ENCODE peak calls at places on chromosomes 13 and 19, in four cellular contexts. One of them, this sample, is unnamed.

GRCh38 chr19:48913114-48913513 is 13.0 kb downstream of the NUCB1 start:
- DNase-seq in memory B cell: no peak
- DNase-seq in T-helper 9 cell: no peak
- DNase-seq in stimulated activated CD8-positive, alpha-beta memory T cell treated with anti-CD3 and anti-CD28 coated beads, Interleukin-15, amount 100 ng/mL, for 4 hours: no peak
- DNase-seq in this sample: no peak

GRCh38 chr13:41053384-41053826 is 7.9 kb upstream of the WBP4 start:
- DNase-seq in memory B cell: peak
- DNase-seq in T-helper 9 cell: no peak
- DNase-seq in stimulated activated CD8-positive, alpha-beta memory T cell treated with anti-CD3 and anti-CD28 coated beads, Interleukin-15, amount 100 ng/mL, for 4 hours: no peak
- DNase-seq in this sample: no peak

GRCh38 chr19:32630338-32630737 is 44.6 kb downstream of the ANKRD27 start:
- DNase-seq in memory B cell: no peak
- DNase-seq in T-helper 9 cell: no peak
- DNase-seq in stimulated activated CD8-positive, alpha-beta memory T cell treated with anti-CD3 and anti-CD28 coated beads, Interleukin-15, amount 100 ng/mL, for 4 hours: no peak
- DNase-seq in this sample: no peak

GRCh38 chr19:49847731-49848696 is 2.9 kb upstream of the PTOV1 start:
- DNase-seq in memory B cell: no peak
- DNase-seq in T-helper 9 cell: no peak
- DNase-seq in stimulated activated CD8-positive, alpha-beta memory T cell treated with anti-CD3 and anti-CD28 coated beads, Interleukin-15, amount 100 ng/mL, for 4 hours: no peak
- DNase-seq in this sample: no peak

GRCh38 chr13:107937841-107938240 is 277.5 kb downstream of the LIG4 start:
- DNase-seq in memory B cell: no peak
- DNase-seq in T-helper 9 cell: no peak
- DNase-seq in stimulated activated CD8-positive, alpha-beta memory T cell treated with anti-CD3 and anti-CD28 coated beads, Interleukin-15, amount 100 ng/mL, for 4 hours: no peak
- DNase-seq in this sample: no peak

GRCh38 chr13:97327521-97328221 is 105.5 kb downstream of the MBNL2 start:
- DNase-seq in memory B cell: no peak
- DNase-seq in T-helper 9 cell: no peak
- DNase-seq in stimulated activated CD8-positive, alpha-beta memory T cell treated with anti-CD3 and anti-CD28 coated beads, Interleukin-15, amount 100 ng/mL, for 4 hours: no peak
- DNase-seq in this sample: no peak

GRCh38 chr13:20389696-20390525 is 135.7 kb downstream of the CRYL1 start:
- DNase-seq in memory B cell: no peak
- DNase-seq in T-helper 9 cell: no peak
- DNase-seq in stimulated activated CD8-positive, alpha-beta memory T cell treated with anti-CD3 and anti-CD28 coated beads, Interleukin-15, amount 100 ng/mL, for 4 hours: no peak
- DNase-seq in this sample: no peak

GRCh38 chr13:76307157-76307556 is 579.0 kb downstream of the KCTD12 start:
- DNase-seq in memory B cell: no peak
- DNase-seq in T-helper 9 cell: no peak
- DNase-seq in stimulated activated CD8-positive, alpha-beta memory T cell treated with anti-CD3 and anti-CD28 coated beads, Interleukin-15, amount 100 ng/mL, for 4 hours: no peak
- DNase-seq in this sample: no peak

GRCh38 chr13:84873951-84874350 is 925.3 kb downstream of the SLITRK6 start:
- DNase-seq in memory B cell: no peak
- DNase-seq in T-helper 9 cell: no peak
- DNase-seq in stimulated activated CD8-positive, alpha-beta memory T cell treated with anti-CD3 and anti-CD28 coated beads, Interleukin-15, amount 100 ng/mL, for 4 hours: no peak
- DNase-seq in this sample: no peak

GRCh38 chr13:95067303-95067702 is 233.9 kb downstream of the ABCC4 start:
- DNase-seq in memory B cell: no peak
- DNase-seq in T-helper 9 cell: no peak
- DNase-seq in stimulated activated CD8-positive, alpha-beta memory T cell treated with anti-CD3 and anti-CD28 coated beads, Interleukin-15, amount 100 ng/mL, for 4 hours: no peak
- DNase-seq in this sample: no peak

GRCh38 chr13:113545931-113546516 is 38.5 kb upstream of the TFDP1 start:
- DNase-seq in memory B cell: no peak
- DNase-seq in T-helper 9 cell: no peak
- DNase-seq in stimulated activated CD8-positive, alpha-beta memory T cell treated with anti-CD3 and anti-CD28 coated beads, Interleukin-15, amount 100 ng/mL, for 4 hours: no peak
- DNase-seq in this sample: no peak

GRCh38 chr19:4866595-4867424 is 657 bp downstream of the PLIN3 start:
- DNase-seq in memory B cell: peak
- DNase-seq in T-helper 9 cell: peak
- DNase-seq in stimulated activated CD8-positive, alpha-beta memory T cell treated with anti-CD3 and anti-CD28 coated beads, Interleukin-15, amount 100 ng/mL, for 4 hours: peak
- DNase-seq in this sample: peak

GRCh38 chr13:40179882-40180281 is 486.6 kb downstream of the FOXO1 start:
- DNase-seq in memory B cell: no peak
- DNase-seq in T-helper 9 cell: no peak
- DNase-seq in stimulated activated CD8-positive, alpha-beta memory T cell treated with anti-CD3 and anti-CD28 coated beads, Interleukin-15, amount 100 ng/mL, for 4 hours: no peak
- DNase-seq in this sample: no peak